ENCODE peak calls at places on chromosomes 12 and 14, in four cellular contexts. G is naive thymus-derived CD4-positive, alpha-beta T cell; P is HCEC 1CT; T is stimulated activated naive CD4-positive, alpha-beta T cell. H is an unnamed sample.
A peak's percentile ranks its signal among the peaks of the same experiment; 100 is the strongest.

GRCh38 chr12:29519585-29520182 is 22.2 kb upstream of the OVCH1 start:
- DNase-seq in T (no peak), P (peak; percentile 36), G (peak; percentile 16), H (peak; percentile 11)

GRCh38 chr12:123942277-123942653 is 30.4 kb downstream of the CCDC92 start:
- DNase-seq in P (peak; percentile 91), G (no peak), T (no peak), H (no peak)

GRCh38 chr14:100826371-100827139 is 637 bp downstream of the MEG3 start:
- DNase-seq in T (no peak), G (no peak), P (no peak), H (no peak)

GRCh38 chr14:29584992-29585391 is 342.7 kb downstream of the PRKD1 start:
- DNase-seq in T (no peak), G (no peak), P (peak; percentile 84), H (no peak)

GRCh38 chr14:53875337-53875897 is 81.2 kb downstream of the BMP4 start:
- DNase-seq in P (no peak), T (no peak), G (no peak), H (no peak)

GRCh38 chr12:88298761-88299242 is 156.7 kb downstream of the TMTC3 start:
- DNase-seq in T (no peak), G (no peak), P (peak; percentile 54), H (no peak)

GRCh38 chr12:8629486-8630033 is 16.9 kb upstream of the AICDA start:
- DNase-seq in T (no peak), P (peak; percentile 8), G (no peak), H (no peak)

GRCh38 chr14:103879570-103880333 is 32.4 kb upstream of the PPP1R13B start:
- DNase-seq in P (no peak), T (no peak), G (no peak), H (no peak)

GRCh38 chr12:2239376-2240010 is 186.7 kb downstream of the CACNA1C start:
- DNase-seq in P (no peak), G (no peak), T (no peak), H (no peak)